ENCODE peak calls at places on chromosomes 13 and 19, in ten cellular contexts. P is lower leg skin; B is CD8-positive, alpha-beta T cell; S is fibroblast of lung; K is heart right ventricle; I is H9; F is transverse colon; J is uterus; D is left lung; E is neural progenitor cell. R is an unnamed sample.

GRCh38 chr13:110161112-110161897 is 145.7 kb downstream of the COL4A1 start:
- DNase-seq in P (no peak), B (no peak), S (no peak), K (no peak), I (no peak), F (no peak), J (no peak), D (peak; percentile 58), E (no peak), R (no peak)

GRCh38 chr19:1270854-1271527 is 1.9 kb downstream of the CIRBP start:
- DNase-seq in P (peak; percentile 91), B (no peak), S (no peak), K (no peak), I (no peak), F (no peak), J (no peak), D (no peak), E (no peak), R (no peak)

GRCh38 chr13:77891486-77891885 is 27.1 kb downstream of the EDNRB start:
- DNase-seq in P (no peak), B (no peak), S (no peak), K (no peak), I (no peak), F (no peak), J (no peak), D (no peak), E (no peak), R (no peak)

GRCh38 chr19:19461671-19462622 is 53.4 kb downstream of the TSSK6 start:
- DNase-seq in P (no peak), B (no peak), S (peak; percentile 44), K (peak; percentile 64), I (peak; percentile 97), F (peak; percentile 72), J (peak; percentile 49), D (peak; percentile 87), E (peak; percentile 85), R (no peak)

GRCh38 chr19:2207991-2208860 is 27.9 kb downstream of the PLEKHJ1 start:
- DNase-seq in P (peak; percentile 97), B (no peak), S (peak; percentile 49), K (peak; percentile 67), I (peak; percentile 74), F (peak; percentile 63), J (no peak), D (no peak), E (peak; percentile 83), R (peak; percentile 77)

GRCh38 chr19:2631213-2631821 is 71.2 kb downstream of the GNG7 start:
- DNase-seq in P (no peak), B (no peak), S (peak; percentile 15), K (no peak), I (no peak), F (no peak), J (no peak), D (no peak), E (no peak), R (no peak)

GRCh38 chr19:45406957-45407375 is 522 bp downstream of the POLR1G start:
- DNase-seq in P (no peak), B (no peak), S (no peak), K (no peak), I (no peak), F (no peak), J (no peak), D (no peak), E (no peak), R (no peak)

GRCh38 chr19:12720851-12721655 is 2.7 kb downstream of the TNPO2 start:
- DNase-seq in P (no peak), B (no peak), S (peak; percentile 25), K (no peak), I (no peak), F (peak; percentile 34), J (no peak), D (peak; percentile 83), E (peak; percentile 47), R (peak; percentile 51)

GRCh38 chr19:40808497-40808896 is 9.5 kb downstream of the EGLN2 start:
- DNase-seq in P (no peak), B (no peak), S (no peak), K (no peak), I (no peak), F (no peak), J (no peak), D (no peak), E (no peak), R (no peak)

GRCh38 chr19:40810160-40810559 is 11.2 kb downstream of the EGLN2 start:
- DNase-seq in P (no peak), B (no peak), S (no peak), K (no peak), I (no peak), F (no peak), J (peak; percentile 28), D (peak; percentile 40), E (no peak), R (no peak)

GRCh38 chr19:40813182-40813581 is 14.2 kb downstream of the EGLN2 start:
- DNase-seq in P (no peak), B (no peak), S (no peak), K (no peak), I (no peak), F (no peak), J (peak; percentile 43), D (peak; percentile 75), E (no peak), R (no peak)

GRCh38 chr19:40809358-40810086 is 10.5 kb downstream of the EGLN2 start:
- DNase-seq in P (no peak), B (no peak), S (no peak), K (no peak), I (no peak), F (no peak), J (peak; percentile 36), D (peak; percentile 78), E (no peak), R (no peak)

DNA sequence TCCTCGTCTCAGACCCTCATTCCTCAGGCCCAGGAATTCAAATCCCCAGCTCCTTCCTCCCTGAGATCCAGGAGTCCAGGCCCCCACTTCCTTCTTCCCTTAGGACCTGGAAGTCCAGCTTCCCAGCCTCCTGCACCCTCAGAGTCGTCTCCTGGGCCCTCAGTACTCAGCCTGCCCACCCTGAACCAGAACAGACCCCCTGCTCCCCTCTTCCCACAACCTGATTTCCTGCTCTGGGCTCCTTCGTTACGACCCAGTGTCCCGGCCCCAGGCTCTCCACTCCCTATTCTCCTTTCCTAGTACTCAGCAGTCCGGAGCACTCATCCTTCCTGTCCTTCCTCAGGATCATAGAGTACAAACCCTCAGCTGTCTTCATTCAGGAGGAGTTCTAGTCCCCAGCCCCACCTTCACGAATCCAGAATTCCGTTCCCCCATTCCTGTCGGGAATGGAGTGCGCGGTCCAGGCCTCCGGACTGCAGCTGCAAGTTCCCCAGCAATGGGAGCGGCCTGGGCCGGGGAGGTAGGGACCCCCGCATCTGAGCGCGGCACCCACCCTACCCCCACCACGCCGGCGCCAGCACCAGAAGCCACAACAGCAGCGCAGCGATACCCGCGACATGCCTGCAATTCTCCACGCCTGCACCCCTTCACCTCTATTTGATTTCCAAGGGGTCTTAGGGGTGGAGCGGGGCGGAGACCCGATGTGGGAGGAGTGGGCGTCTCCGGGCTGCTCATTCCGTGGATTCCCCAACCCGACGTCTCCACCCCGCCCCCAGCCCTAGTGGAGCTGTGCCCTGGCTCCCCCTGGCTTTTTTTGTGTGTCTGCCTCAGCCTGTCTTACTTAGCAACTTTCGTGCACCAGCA is 12.7 kb downstream of the EGLN2 start:
- DNase-seq in P (no peak), B (no peak), S (no peak), K (no peak), I (peak; percentile 51), F (no peak), J (peak; percentile 39), D (peak; percentile 81), E (peak; percentile 60), R (no peak)
- TF ChIP-seq CTCF in P (no peak), B (no peak), S (no peak), K (no peak), I (no peak), F (no peak), J (no peak), D (no peak), E (no peak), R (no peak)

GRCh38 chr13:29006359-29006850 is 186.3 kb downstream of the MTUS2 start:
- DNase-seq in P (no peak), B (no peak), S (no peak), K (no peak), I (no peak), F (no peak), J (no peak), D (no peak), E (no peak), R (no peak)
- TF ChIP-seq CTCF in P (no peak), B (no peak), S (no peak), K (no peak), I (no peak), F (no peak), J (no peak), D (no peak), E (no peak), R (no peak)

GRCh38 chr13:20033486-20033885 is 75.0 kb downstream of the ZMYM2 start:
- DNase-seq in P (no peak), B (no peak), S (no peak), K (no peak), I (no peak), F (no peak), J (no peak), D (no peak), E (no peak), R (no peak)

GRCh38 chr13:20037908-20038307 is 79.4 kb downstream of the ZMYM2 start:
- DNase-seq in P (no peak), B (no peak), S (no peak), K (no peak), I (no peak), F (no peak), J (no peak), D (no peak), E (no peak), R (no peak)

DNA sequence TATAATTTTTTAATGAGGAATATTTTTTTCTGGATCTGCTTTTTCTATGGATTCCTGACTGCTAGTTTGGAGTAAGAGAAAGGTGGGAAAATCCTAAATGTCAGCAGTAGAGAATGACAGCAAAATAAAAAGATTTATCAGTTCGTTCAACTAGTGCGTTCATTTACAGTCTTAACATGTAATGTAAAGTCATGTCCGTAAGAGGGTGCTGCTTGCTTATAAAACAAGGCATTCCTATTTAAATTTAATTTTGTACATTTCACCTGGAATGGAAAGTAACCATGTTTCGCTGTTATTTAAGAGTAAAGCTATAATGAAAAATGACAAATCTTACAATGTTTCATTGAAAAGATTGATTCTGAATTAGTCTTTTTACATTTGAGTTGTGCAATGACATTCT is 76.6 kb downstream of the ZMYM2 start:
- DNase-seq in P (no peak), B (no peak), S (peak; percentile 4), K (no peak), I (no peak), F (no peak), J (no peak), D (no peak), E (no peak), R (no peak)
- TF ChIP-seq CTCF in P (no peak), B (no peak), S (no peak), K (peak; percentile 22), I (no peak), F (no peak), J (no peak), D (no peak), E (no peak), R (no peak)

DNA sequence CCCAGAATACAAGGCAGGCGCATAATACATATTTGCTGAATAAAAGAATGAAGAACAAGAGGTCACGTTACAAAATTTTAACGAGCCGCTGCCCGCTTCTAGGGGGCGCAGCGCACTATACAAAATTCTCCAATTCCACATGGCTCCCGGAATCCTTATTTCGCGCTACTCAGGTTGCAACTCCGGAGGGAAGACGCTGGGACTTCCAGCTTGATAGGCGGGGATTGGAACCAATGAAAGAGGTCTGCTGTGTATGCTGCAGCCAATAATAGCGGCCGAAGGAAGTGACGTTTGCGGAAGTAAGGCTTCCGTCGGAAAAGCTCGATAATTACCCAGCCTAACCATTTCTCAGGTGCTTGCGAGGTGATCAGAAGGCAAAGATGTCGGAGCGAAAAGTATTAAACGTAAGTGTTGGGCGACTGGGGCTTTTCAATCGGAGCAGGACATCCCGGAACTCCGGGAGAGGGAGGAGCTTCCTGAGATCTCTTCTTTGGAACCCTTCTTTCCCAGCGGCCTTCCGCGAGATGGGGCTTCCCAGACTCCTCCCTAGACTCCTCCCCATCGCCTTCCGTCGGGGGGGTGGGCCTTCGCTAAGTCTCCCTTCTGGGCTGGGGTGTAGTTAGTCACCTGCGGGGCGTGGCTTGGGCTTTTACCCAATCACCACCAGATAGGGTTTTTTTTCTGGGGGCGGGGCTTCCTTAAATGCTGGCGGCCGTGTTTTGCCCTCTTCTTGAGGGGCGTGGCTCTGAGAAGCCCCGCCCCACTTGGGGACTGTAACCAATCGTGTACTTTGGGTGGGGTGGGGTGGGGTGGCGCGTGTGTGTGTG is at the start of gene YJU2:
- DNase-seq in P (peak; percentile 100), B (peak; percentile 91), S (peak; percentile 99), K (peak; percentile 99), I (peak; percentile 99), F (peak; percentile 99), J (peak; percentile 99), D (peak; percentile 97), E (peak; percentile 100), R (peak; percentile 99)
- TF ChIP-seq CTCF in P (no peak), B (peak; percentile 68), S (peak; percentile 56), K (peak; percentile 39), I (peak; percentile 74), F (peak; percentile 12), J (peak; percentile 47), D (no peak), E (peak; percentile 74), R (peak; percentile 9)

R was measured in GM20000.